ENCODE peak calls at places on chromosomes 11 and 22, in five cellular contexts. C is AG04450, K is mammary epithelial cell, A is H9, F is tibial artery. G is an unnamed sample.

GRCh38 chr11:72293391-72293790 is 49.4 kb upstream of the PHOX2A start:
- DNase-seq in C (no peak), K (no peak), A (no peak), F (no peak), G (no peak)

GRCh38 chr22:47100019-47100418 is 337.6 kb downstream of the TBC1D22A start:
- DNase-seq in C (no peak), K (no peak), A (no peak), F (no peak), G (no peak)

GRCh38 chr11:103528046-103528445 is 418.8 kb downstream of the DYNC2H1 start:
- DNase-seq in C (no peak), K (no peak), A (no peak), F (no peak), G (no peak)

GRCh38 chr11:108121274-108122155 is at the start of gene ACAT1:
- DNase-seq in C (peak), K (peak), A (peak), F (peak), G (peak)

GRCh38 chr11:33773399-33774355 is 643 bp downstream of the FBXO3 start:
- DNase-seq in C (no peak), K (peak), A (no peak), F (peak), G (no peak)

GRCh38 chr11:78192911-78193341 is 4.2 kb downstream of the USP35 start:
- DNase-seq in C (no peak), K (no peak), A (no peak), F (peak), G (no peak)

GRCh38 chr11:5689551-5689983 is at the start of gene TRIM22:
- DNase-seq in C (no peak), K (peak), A (peak), F (peak), G (no peak)

GRCh38 chr22:37254206-37254866 is 10.3 kb upstream of the RAC2 start:
- DNase-seq in C (peak), K (peak), A (no peak), F (no peak), G (no peak)

GRCh38 chr11:17777086-17777725 is 42.6 kb downstream of the KCNC1 start:
- DNase-seq in C (no peak), K (no peak), A (no peak), F (peak), G (no peak)

GRCh38 chr11:35177370-35177769 is 38.4 kb downstream of the CD44 start:
- DNase-seq in C (no peak), K (no peak), A (no peak), F (no peak), G (no peak)

GRCh38 chr11:128911701-128912100 is 20.5 kb downstream of the KCNJ5 start:
- DNase-seq in C (no peak), K (no peak), A (no peak), F (peak), G (no peak)

GRCh38 chr11:100631316-100631715 is 55.8 kb upstream of the ARHGAP42 start:
- DNase-seq in C (no peak), K (no peak), A (no peak), F (no peak), G (no peak)

GRCh38 chr11:126416542-126417090 is 61.1 kb downstream of the ST3GAL4 start:
- DNase-seq in C (no peak), K (no peak), A (peak), F (peak), G (no peak)

GRCh38 chr11:133790995-133791394 is 54.3 kb downstream of the SPATA19 start:
- DNase-seq in C (no peak), K (no peak), A (no peak), F (no peak), G (no peak)

GRCh38 chr11:72263363-72263762 is 19.4 kb upstream of the PHOX2A start:
- DNase-seq in C (peak), K (peak), A (no peak), F (no peak), G (no peak)

GRCh38 chr11:123122341-123122740 is 60.4 kb upstream of the HSPA8 start:
- DNase-seq in C (no peak), K (peak), A (no peak), F (no peak), G (no peak)

GRCh38 chr11:129143335-129143734 is 48.8 kb downstream of the ARHGAP32 start:
- DNase-seq in C (peak), K (peak), A (no peak), F (peak), G (peak)

GRCh38 chr22:26585104-26585790 is 4.7 kb downstream of the TPST2 start:
- DNase-seq in C (no peak), K (peak), A (no peak), F (peak), G (no peak)

GRCh38 chr22:49667236-49667635 is 160.4 kb downstream of the BRD1 start:
- DNase-seq in C (no peak), K (no peak), A (peak), F (peak), G (no peak)

GRCh38 chr11:106012744-106013143 is 9.3 kb downstream of the MSANTD4 start:
- DNase-seq in C (peak), K (no peak), A (no peak), F (no peak), G (no peak)

GRCh38 chr11:92266821-92267220 is 42.2 kb downstream of the FAT3 start:
- DNase-seq in C (no peak), K (no peak), A (no peak), F (no peak), G (no peak)

GRCh38 chr11:25159341-25159740 is 662.5 kb downstream of the LUZP2 start:
- DNase-seq in C (no peak), K (no peak), A (no peak), F (no peak), G (no peak)

GRCh38 chr11:61698173-61698965 is 18.2 kb downstream of the DAGLA start:
- DNase-seq in C (no peak), K (no peak), A (no peak), F (no peak), G (no peak)

GRCh38 chr11:115480611-115481010 is 23.6 kb downstream of the CADM1 start:
- DNase-seq in C (no peak), K (no peak), A (no peak), F (no peak), G (no peak)

GRCh38 chr11:67307545-67308001 is 4.2 kb downstream of the SSH3 start:
- DNase-seq in C (no peak), K (no peak), A (no peak), F (no peak), G (no peak)

GRCh38 chr22:37197451-37198289 is 9.6 kb upstream of the C1QTNF6 start:
- DNase-seq in C (no peak), K (peak), A (no peak), F (peak), G (no peak)

GRCh38 chr22:39177791-39178190 is 25.3 kb upstream of the CBX7 start:
- DNase-seq in C (no peak), K (no peak), A (no peak), F (peak), G (no peak)

GRCh38 chr22:40557972-40558371 is 78.5 kb downstream of the MRTFA start:
- DNase-seq in C (no peak), K (no peak), A (no peak), F (no peak), G (no peak)

GRCh38 chr11:76152086-76152658 is 54.1 kb downstream of the WNT11 start:
- DNase-seq in C (peak), K (peak), A (peak), F (peak), G (peak)

GRCh38 chr11:35944503-35945136 is 758 bp downstream of the LDLRAD3 start:
- DNase-seq in C (no peak), K (peak), A (no peak), F (no peak), G (no peak)

GRCh38 chr11:118435893-118436624 is at the start of gene KMT2A:
- DNase-seq in C (peak), K (peak), A (peak), F (peak), G (peak)
- TF ChIP-seq CTCF in C (no peak), K (no peak), A (no peak), F (peak), G (no peak)

GRCh38 chr11:114399490-114399889 is 821 bp downstream of the C11orf71 start:
- DNase-seq in C (no peak), K (no peak), A (no peak), F (no peak), G (no peak)

GRCh38 chr11:114400974-114401223 is 433 bp downstream of the RBM7 start:
- DNase-seq in C (no peak), K (no peak), A (no peak), F (no peak), G (no peak)

GRCh38 chr11:114398303-114398920 is 1.9 kb downstream of the C11orf71 start:
- DNase-seq in C (no peak), K (no peak), A (no peak), F (no peak), G (no peak)

GRCh38 chr11:114399903-114400221 is 449 bp downstream of the C11orf71 start:
- DNase-seq in C (no peak), K (no peak), A (peak), F (no peak), G (no peak)

DNA sequence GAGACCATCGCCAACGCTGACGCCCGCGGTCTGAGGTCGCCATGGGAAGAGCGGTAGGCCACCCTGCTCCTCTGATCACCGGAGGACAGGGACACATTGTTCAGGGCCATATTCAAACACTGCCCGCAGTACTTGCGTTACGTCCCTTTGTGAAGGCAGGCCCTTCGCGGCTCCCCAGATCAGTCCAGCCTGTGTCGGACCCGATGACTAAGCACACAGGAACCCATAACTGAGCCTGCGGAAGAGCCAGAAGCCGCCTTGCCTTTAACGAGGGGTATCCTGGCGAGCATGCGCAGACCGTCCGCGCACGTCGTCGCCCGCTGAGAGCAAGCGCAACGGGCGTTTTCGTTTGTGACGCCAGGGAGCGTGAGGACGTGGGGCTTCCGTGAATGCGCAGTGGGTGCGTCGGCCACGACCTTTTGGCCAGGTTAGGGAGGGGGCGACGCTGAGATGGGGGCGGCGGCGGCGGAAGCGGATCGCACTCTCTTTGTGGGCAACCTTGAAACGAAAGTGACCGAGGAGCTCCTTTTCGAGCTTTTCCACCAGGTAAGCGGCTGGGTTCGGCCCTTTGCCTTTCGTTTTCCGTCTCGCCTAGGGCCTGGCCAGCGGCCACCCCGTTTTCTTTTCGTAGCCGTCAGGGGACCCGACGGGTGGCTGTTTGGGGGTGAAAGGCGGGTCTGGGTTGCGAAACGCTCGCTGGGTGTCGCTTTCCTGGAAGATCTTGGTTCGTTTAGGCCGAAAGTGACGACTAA is at the start of the genes C11orf71 and RBM7:
- DNase-seq in C (peak), K (peak), A (peak), F (peak), G (peak)
- TF ChIP-seq CTCF in C (peak), K (no peak), A (peak), F (peak), G (peak)

GRCh38 chr22:28002863-28003565 is 84.0 kb upstream of the PITPNB start:
- DNase-seq in C (no peak), K (peak), A (no peak), F (no peak), G (no peak)

GRCh38 chr22:28004021-28004420 is 85.0 kb upstream of the PITPNB start:
- DNase-seq in C (no peak), K (no peak), A (no peak), F (no peak), G (no peak)

GRCh38 chr22:28000361-28000760 is 81.3 kb upstream of the PITPNB start:
- DNase-seq in C (no peak), K (no peak), A (no peak), F (no peak), G (no peak)

GRCh38 chr22:28001171-28001835 is 82.2 kb upstream of the PITPNB start:
- DNase-seq in C (no peak), K (no peak), A (no peak), F (no peak), G (no peak)

DNA sequence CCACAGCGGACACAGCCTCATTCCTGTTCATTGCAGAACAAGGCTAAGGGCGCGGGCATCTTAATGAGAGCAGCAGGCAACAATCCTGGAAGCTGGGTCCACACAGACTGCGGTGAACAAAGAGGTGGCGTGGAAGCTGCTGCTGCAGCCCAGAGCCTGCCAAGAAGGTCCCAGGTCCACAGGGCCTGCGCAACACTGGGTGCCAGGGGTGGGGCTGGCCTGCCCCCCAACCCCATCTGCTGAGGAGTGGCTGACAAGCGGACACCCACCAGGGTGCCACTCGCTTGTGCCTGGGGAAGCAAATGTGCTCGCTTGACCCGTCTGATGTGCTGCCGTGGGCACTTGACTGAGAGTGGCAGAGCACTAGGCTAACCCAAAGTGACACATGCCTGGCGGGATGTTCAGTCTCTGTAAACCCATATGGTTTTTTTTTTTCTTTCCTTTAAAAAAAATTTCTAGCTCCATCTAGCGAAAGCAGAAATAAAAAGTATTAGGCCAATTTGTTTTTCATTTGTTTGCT is 83.2 kb upstream of the PITPNB start:
- DNase-seq in C (no peak), K (no peak), A (no peak), F (no peak), G (no peak)
- TF ChIP-seq CTCF in C (no peak), K (no peak), A (no peak), F (no peak), G (no peak)

GRCh38 chr22:28743852-28744251 is 2.0 kb downstream of the HSCB start:
- DNase-seq in C (no peak), K (no peak), A (no peak), F (no peak), G (no peak)

GRCh38 chr22:28736296-28737155 is 5.1 kb downstream of the CHEK2 start:
- DNase-seq in C (no peak), K (no peak), A (peak), F (no peak), G (no peak)

GRCh38 chr22:28741200-28741757 is 341 bp downstream of the CHEK2 start:
- DNase-seq in C (no peak), K (no peak), A (no peak), F (no peak), G (no peak)

GRCh38 chr22:28742562-28742962 is 723 bp downstream of the HSCB start:
- DNase-seq in C (no peak), K (no peak), A (no peak), F (no peak), G (no peak)

DNA sequence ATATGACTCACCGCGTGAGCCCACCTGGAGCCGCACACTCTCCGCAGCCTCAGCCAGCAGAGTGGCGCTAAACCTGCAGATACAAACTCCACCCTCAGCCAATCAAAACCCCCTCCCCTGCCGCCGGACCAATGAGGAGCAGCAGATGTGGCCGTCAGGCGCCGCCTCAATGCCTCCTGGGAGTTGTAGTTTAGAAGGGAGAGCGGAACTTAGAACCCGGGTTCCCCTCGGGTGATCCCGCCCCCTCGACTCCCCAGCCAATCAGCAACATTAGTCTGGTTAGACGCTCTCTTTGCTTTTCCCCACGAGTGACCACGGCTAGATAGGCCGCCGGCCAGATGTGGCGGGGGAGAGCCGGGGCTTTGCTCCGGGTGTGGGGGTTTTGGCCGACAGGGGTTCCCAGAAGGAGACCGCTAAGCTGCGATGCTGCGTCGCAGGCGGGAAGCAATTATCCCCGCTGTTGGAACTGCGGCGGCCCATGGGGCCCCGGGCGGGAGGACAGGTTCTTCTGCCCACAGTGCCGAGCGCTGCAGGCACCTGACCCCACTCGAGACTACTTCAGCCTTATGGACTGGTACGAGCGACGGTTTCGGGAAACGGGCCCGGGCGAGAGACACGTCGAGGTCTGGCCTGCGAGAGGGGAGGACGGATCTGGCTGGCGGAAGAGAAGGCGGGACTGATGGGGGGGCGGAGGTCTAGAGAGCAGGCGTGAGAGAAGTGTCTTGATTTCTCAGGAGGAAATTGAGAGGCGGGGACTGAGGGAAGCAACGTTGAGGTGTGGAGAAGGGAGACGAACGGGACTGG is at the start of the genes CHEK2 and HSCB:
- DNase-seq in C (peak), K (peak), A (peak), F (peak), G (peak)
- TF ChIP-seq CTCF in C (peak), K (no peak), A (no peak), F (no peak), G (no peak)

GRCh38 chr11:132444891-132445290 is 1074.5 kb downstream of the NTM start:
- DNase-seq in C (no peak), K (no peak), A (no peak), F (no peak), G (no peak)

GRCh38 chr11:132450631-132451030 is 1080.2 kb downstream of the NTM start:
- DNase-seq in C (no peak), K (no peak), A (no peak), F (no peak), G (no peak)

GRCh38 chr11:132445966-132446365 is 1075.6 kb downstream of the NTM start:
- DNase-seq in C (no peak), K (peak), A (no peak), F (no peak), G (no peak)

GRCh38 chr11:132451942-132452601 is 1080.2 kb downstream of the OPCML start:
- DNase-seq in C (no peak), K (no peak), A (no peak), F (no peak), G (no peak)

DNA sequence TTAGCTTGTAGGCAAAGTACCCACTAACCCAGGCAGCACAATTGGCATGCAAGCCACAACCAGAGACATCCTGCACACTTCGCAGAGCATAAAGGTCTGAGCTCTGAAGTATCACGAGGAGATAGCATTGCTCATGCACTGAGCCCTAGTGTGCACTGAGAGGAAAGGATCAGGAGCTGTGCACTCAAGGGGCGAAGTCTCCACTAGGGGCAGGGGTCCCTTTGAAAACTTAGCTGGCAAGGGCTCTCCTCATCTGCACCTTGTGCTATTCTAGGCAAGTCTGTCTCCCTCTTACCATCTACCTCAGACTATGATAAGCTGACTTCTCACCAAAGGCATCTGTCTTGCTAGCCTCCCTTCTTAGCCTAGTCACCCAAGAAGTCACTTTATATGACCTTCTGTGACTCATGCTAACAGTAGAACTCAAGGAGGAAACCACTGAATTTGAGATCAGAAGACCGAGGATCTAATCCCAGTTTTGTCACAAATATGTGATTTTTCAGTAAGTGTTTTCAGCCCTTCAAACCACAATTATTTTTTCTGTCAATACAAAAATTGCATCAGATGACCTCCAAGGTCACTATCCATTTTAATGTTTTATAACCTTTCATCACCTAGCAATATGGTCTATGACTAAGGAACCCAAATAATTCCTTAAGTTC is 1078.0 kb downstream of the NTM start:
- DNase-seq in C (no peak), K (no peak), A (peak), F (no peak), G (no peak)
- TF ChIP-seq CTCF in C (peak), K (no peak), A (peak), F (no peak), G (no peak)

DNA sequence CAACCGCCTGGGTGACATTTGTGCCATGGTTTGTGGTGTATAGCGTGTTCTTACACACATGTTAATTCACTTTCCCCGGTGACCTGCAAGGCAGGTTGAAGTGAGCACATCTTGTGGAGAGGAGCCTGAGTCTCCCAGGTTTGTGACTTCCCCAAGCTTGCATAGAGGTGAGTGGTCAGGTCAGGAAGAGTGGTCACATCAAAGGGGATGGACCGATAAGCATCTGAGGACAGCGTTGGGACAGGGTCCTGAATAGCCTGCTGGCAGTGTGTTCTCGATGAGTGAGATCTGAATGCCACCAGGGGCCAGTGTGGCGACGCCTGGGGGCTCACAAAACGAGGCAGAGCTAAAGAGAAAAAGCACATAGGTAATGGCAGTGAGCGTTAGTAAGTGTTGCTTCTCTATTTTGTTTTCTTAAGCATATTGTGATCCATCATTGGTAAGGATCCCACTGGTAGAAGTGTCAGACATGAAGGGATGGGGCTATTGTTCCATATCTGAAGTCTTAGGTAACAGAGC is 154.6 kb downstream of the GRIK4 start:
- DNase-seq in C (no peak), K (no peak), A (peak), F (no peak), G (no peak)
- TF ChIP-seq CTCF in C (no peak), K (no peak), A (peak), F (no peak), G (no peak)

GRCh38 chr11:2891291-2891690 is 5.7 kb upstream of the CDKN1C start:
- DNase-seq in C (no peak), K (no peak), A (no peak), F (no peak), G (no peak)
- TF ChIP-seq CTCF in C (peak), K (no peak), A (peak), F (no peak), G (no peak)